ENCODE peak calls at places on chromosomes 4 and X, in five cellular contexts. One of them, this sample, is unnamed.

GRCh38 chr4:126794363-126794762 is 838.4 kb upstream of the INTU start:
- DNase-seq in foreskin keratinocyte: peak
- DNase-seq in mammary epithelial cell: peak
- DNase-seq in IMR-90: peak
- DNase-seq in uterus: no peak
- DNase-seq in this sample: no peak

GRCh38 chr4:7132730-7133582 is 59.4 kb upstream of the SORCS2 start:
- DNase-seq in mammary epithelial cell: no peak
- DNase-seq in foreskin keratinocyte: no peak
- DNase-seq in uterus: no peak
- DNase-seq in IMR-90: peak
- DNase-seq in this sample: peak

GRCh38 chr4:20386906-20387305 is 135.2 kb downstream of the SLIT2 start:
- DNase-seq in IMR-90: no peak
- DNase-seq in foreskin keratinocyte: no peak
- DNase-seq in uterus: no peak
- DNase-seq in mammary epithelial cell: no peak
- DNase-seq in this sample: no peak

GRCh38 chr4:34921391-34921790 is 1322.9 kb downstream of the ARAP2 start:
- DNase-seq in foreskin keratinocyte: no peak
- DNase-seq in mammary epithelial cell: no peak
- DNase-seq in uterus: no peak
- DNase-seq in IMR-90: no peak
- DNase-seq in this sample: no peak

GRCh38 chr4:58166496-58166895 is 1056.3 kb upstream of the IGFBP7 start:
- DNase-seq in mammary epithelial cell: no peak
- DNase-seq in uterus: no peak
- DNase-seq in foreskin keratinocyte: no peak
- DNase-seq in IMR-90: no peak
- DNase-seq in this sample: no peak

GRCh38 chr4:8376361-8377102 is 64.0 kb downstream of the ACOX3 start:
- DNase-seq in IMR-90: no peak
- DNase-seq in mammary epithelial cell: no peak
- DNase-seq in foreskin keratinocyte: no peak
- DNase-seq in uterus: no peak
- DNase-seq in this sample: peak

GRCh38 chr4:124691801-124692200 is 20.7 kb downstream of the ANKRD50 start:
- DNase-seq in foreskin keratinocyte: peak
- DNase-seq in IMR-90: no peak
- DNase-seq in uterus: no peak
- DNase-seq in mammary epithelial cell: no peak
- DNase-seq in this sample: no peak

GRCh38 chr4:55004831-55005230 is 120.6 kb downstream of the KDR start:
- DNase-seq in mammary epithelial cell: no peak
- DNase-seq in foreskin keratinocyte: no peak
- DNase-seq in IMR-90: no peak
- DNase-seq in uterus: peak
- DNase-seq in this sample: no peak

GRCh38 chr4:166195101-166195500 is 322.1 kb downstream of the TLL1 start:
- DNase-seq in uterus: no peak
- DNase-seq in foreskin keratinocyte: peak
- DNase-seq in IMR-90: no peak
- DNase-seq in mammary epithelial cell: peak
- DNase-seq in this sample: no peak

GRCh38 chrX:133645251-133645650 is 230.0 kb upstream of the GPC4 start:
- DNase-seq in foreskin keratinocyte: no peak
- DNase-seq in mammary epithelial cell: no peak
- DNase-seq in uterus: no peak
- DNase-seq in IMR-90: peak
- DNase-seq in this sample: peak

GRCh38 chr4:140122891-140123290 is 31.1 kb downstream of the MAML3 start:
- DNase-seq in mammary epithelial cell: no peak
- DNase-seq in foreskin keratinocyte: no peak
- DNase-seq in IMR-90: no peak
- DNase-seq in uterus: no peak
- DNase-seq in this sample: no peak

GRCh38 chr4:76305971-76306881 is at the start of gene STBD1:
- DNase-seq in foreskin keratinocyte: peak
- DNase-seq in mammary epithelial cell: peak
- DNase-seq in IMR-90: peak
- DNase-seq in uterus: peak
- DNase-seq in this sample: peak

GRCh38 chr4:148445903-148446261 is 3.7 kb upstream of the NR3C2 start:
- DNase-seq in IMR-90: no peak
- DNase-seq in uterus: no peak
- DNase-seq in foreskin keratinocyte: no peak
- DNase-seq in mammary epithelial cell: no peak
- DNase-seq in this sample: no peak

GRCh38 chrX:154019061-154019621 is 561 bp downstream of the IRAK1 start:
- DNase-seq in uterus: no peak
- DNase-seq in IMR-90: no peak
- DNase-seq in mammary epithelial cell: no peak
- DNase-seq in foreskin keratinocyte: no peak
- DNase-seq in this sample: peak

GRCh38 chr4:25925486-25926201 is 11.6 kb downstream of the SMIM20 start:
- DNase-seq in mammary epithelial cell: peak
- DNase-seq in foreskin keratinocyte: peak
- DNase-seq in IMR-90: peak
- DNase-seq in uterus: no peak
- DNase-seq in this sample: peak

GRCh38 chrX:132025085-132025484 is 2.0 kb downstream of the STK26 start:
- DNase-seq in foreskin keratinocyte: no peak
- DNase-seq in mammary epithelial cell: no peak
- DNase-seq in IMR-90: no peak
- DNase-seq in uterus: no peak
- DNase-seq in this sample: no peak

GRCh38 chr4:145804134-145804533 is 124.2 kb downstream of the C4orf51 start:
- DNase-seq in IMR-90: peak
- DNase-seq in uterus: peak
- DNase-seq in mammary epithelial cell: peak
- DNase-seq in foreskin keratinocyte: peak
- DNase-seq in this sample: peak

GRCh38 chr4:83605744-83606172 is 69.8 kb downstream of the GPAT3 start:
- DNase-seq in IMR-90: no peak
- DNase-seq in mammary epithelial cell: no peak
- DNase-seq in foreskin keratinocyte: no peak
- DNase-seq in uterus: no peak
- DNase-seq in this sample: no peak

GRCh38 chrX:131752493-131753198 is 208.8 kb downstream of the OR13H1 start:
- DNase-seq in foreskin keratinocyte: no peak
- DNase-seq in IMR-90: peak
- DNase-seq in uterus: peak
- DNase-seq in mammary epithelial cell: peak
- DNase-seq in this sample: no peak

GRCh38 chrX:40237745-40238178 is 140.0 kb upstream of the BCOR start:
- DNase-seq in IMR-90: no peak
- DNase-seq in foreskin keratinocyte: no peak
- DNase-seq in mammary epithelial cell: no peak
- DNase-seq in uterus: no peak
- DNase-seq in this sample: no peak

GRCh38 chr4:164488114-164488513 is 265.8 kb upstream of the SMIM31 start:
- DNase-seq in IMR-90: no peak
- DNase-seq in uterus: no peak
- DNase-seq in mammary epithelial cell: peak
- DNase-seq in foreskin keratinocyte: peak
- DNase-seq in this sample: no peak

GRCh38 chr4:57074753-57075152 is 35.4 kb downstream of the IGFBP7 start:
- DNase-seq in uterus: no peak
- DNase-seq in mammary epithelial cell: peak
- DNase-seq in foreskin keratinocyte: peak
- DNase-seq in IMR-90: peak
- DNase-seq in this sample: no peak
- H3K27ac ChIP-seq in uterus: peak
- H3K27ac ChIP-seq in mammary epithelial cell: peak
- H3K27ac ChIP-seq in foreskin keratinocyte: peak
- H3K27ac ChIP-seq in IMR-90: no peak
- H3K27ac ChIP-seq in this sample: peak

DNA sequence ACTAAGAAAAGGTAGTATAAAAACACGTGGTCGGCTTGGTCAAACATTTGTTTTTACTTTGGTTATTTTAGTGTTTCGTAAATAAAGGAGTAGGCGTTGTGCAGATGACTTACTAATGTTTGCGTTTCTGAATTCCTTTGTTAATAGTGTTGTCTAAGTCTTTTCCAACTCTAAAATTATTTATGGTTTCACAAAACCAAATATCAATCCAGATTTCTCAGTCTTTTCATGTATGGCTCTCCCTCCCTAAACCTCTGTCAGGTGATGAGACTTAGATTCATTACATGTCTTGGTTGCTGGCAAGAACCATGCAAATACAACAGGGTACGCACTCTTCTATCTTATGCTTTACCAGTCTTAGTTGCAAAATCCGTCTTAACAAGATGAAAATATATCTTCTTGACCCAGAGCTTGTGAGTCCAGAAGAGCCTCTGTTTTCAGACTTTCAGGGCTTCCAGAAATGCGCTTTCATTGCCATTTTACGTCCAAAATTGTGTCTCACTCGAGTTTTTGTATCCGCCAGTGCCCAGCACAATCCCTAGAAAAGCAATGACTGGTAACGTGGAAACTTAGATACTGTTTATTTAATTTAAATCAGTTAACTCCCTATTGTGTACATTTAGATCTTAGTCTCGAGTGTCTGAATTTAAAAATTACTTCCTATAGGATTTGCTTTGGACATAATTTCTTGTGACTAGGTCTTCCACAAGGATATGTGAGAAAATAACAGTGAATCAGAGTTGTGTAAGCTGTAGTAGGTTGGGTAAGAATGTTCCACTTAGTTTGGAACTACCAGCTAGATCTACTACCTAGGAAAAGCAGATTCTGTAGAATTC is 861 bp downstream of the MTHFD2L start:
- DNase-seq in IMR-90: peak
- DNase-seq in uterus: no peak
- DNase-seq in foreskin keratinocyte: no peak
- DNase-seq in mammary epithelial cell: peak
- DNase-seq in this sample: peak
- H3K27ac ChIP-seq in IMR-90: peak
- H3K27ac ChIP-seq in uterus: peak
- H3K27ac ChIP-seq in foreskin keratinocyte: no peak
- H3K27ac ChIP-seq in mammary epithelial cell: peak
- H3K27ac ChIP-seq in this sample: peak

GRCh38 chrX:12986886-12987285 is 12.0 kb downstream of the TMSB4X start:
- DNase-seq in foreskin keratinocyte: no peak
- DNase-seq in mammary epithelial cell: no peak
- DNase-seq in IMR-90: no peak
- DNase-seq in uterus: no peak
- DNase-seq in this sample: no peak
- H3K27ac ChIP-seq in foreskin keratinocyte: no peak
- H3K27ac ChIP-seq in mammary epithelial cell: no peak
- H3K27ac ChIP-seq in IMR-90: no peak
- H3K27ac ChIP-seq in uterus: no peak
- H3K27ac ChIP-seq in this sample: no peak

GRCh38 chr4:113312529-113312928 is 263.1 kb downstream of the ANK2 start:
- DNase-seq in IMR-90: no peak
- DNase-seq in mammary epithelial cell: no peak
- DNase-seq in foreskin keratinocyte: no peak
- DNase-seq in uterus: no peak
- DNase-seq in this sample: no peak
- H3K27ac ChIP-seq in IMR-90: no peak
- H3K27ac ChIP-seq in mammary epithelial cell: no peak
- H3K27ac ChIP-seq in foreskin keratinocyte: no peak
- H3K27ac ChIP-seq in uterus: no peak
- H3K27ac ChIP-seq in this sample: no peak